ENCODE peak calls at places on chromosomes 4 and X, in eight cellular contexts. M is iPS DF 6.9, A is uterus, B is ovary, R is esophagus squamous epithelium, Y is right cardiac atrium, D is psoas muscle, L is fibroblast of lung. E is an unnamed sample.

GRCh38 chr4:55359397-55359916 is 13.4 kb downstream of the SRD5A3 start:
- DNase-seq in M (no peak), A (peak), B (no peak), R (no peak), Y (no peak), D (no peak), L (no peak), E (peak)

GRCh38 chr4:73976716-73977115 is 5.1 kb downstream of the PF4 start:
- DNase-seq in M (no peak), A (no peak), B (no peak), R (no peak), Y (no peak), D (no peak), L (peak), E (no peak)

GRCh38 chr4:54998991-54999390 is 126.4 kb downstream of the KDR start:
- DNase-seq in M (no peak), A (no peak), B (no peak), R (no peak), Y (no peak), D (no peak), L (peak), E (no peak)

GRCh38 chrX:41300758-41301437 is 33.1 kb upstream of the DDX3X start:
- DNase-seq in M (no peak), A (no peak), B (no peak), R (no peak), Y (no peak), D (no peak), L (peak), E (no peak)

GRCh38 chr4:138870739-138871633 is 144.6 kb upstream of the NOCT start:
- DNase-seq in M (peak), A (peak), B (peak), R (no peak), Y (peak), D (no peak), L (peak), E (no peak)

GRCh38 chr4:78768447-78769177 is 7.5 kb upstream of the BMP2K start:
- DNase-seq in M (no peak), A (no peak), B (no peak), R (no peak), Y (no peak), D (no peak), L (peak), E (no peak)

GRCh38 chr4:122635205-122635604 is 14.3 kb upstream of the IL21 start:
- DNase-seq in M (no peak), A (no peak), B (no peak), R (no peak), Y (no peak), D (no peak), L (no peak), E (no peak)

GRCh38 chrX:51608071-51608470 is 10.6 kb downstream of the CENPVL3 start:
- DNase-seq in M (no peak), A (no peak), B (no peak), R (no peak), Y (no peak), D (no peak), L (no peak), E (no peak)

GRCh38 chr4:168589154-168589553 is 92.3 kb downstream of the PALLD start:
- DNase-seq in M (no peak), A (no peak), B (no peak), R (no peak), Y (no peak), D (no peak), L (peak), E (no peak)

GRCh38 chrX:85326234-85327059 is 53.0 kb downstream of the POF1B start:
- DNase-seq in M (no peak), A (no peak), B (peak), R (peak), Y (peak), D (no peak), L (no peak), E (no peak)

GRCh38 chr4:14917305-14917647 is 85.0 kb upstream of the CPEB2 start:
- DNase-seq in M (no peak), A (no peak), B (no peak), R (no peak), Y (no peak), D (no peak), L (no peak), E (no peak)

GRCh38 chr4:113657834-113658233 is 103.7 kb downstream of the CAMK2D start:
- DNase-seq in M (no peak), A (no peak), B (no peak), R (no peak), Y (no peak), D (no peak), L (peak), E (no peak)

GRCh38 chr4:160353548-160353947 is 1250.7 kb downstream of the RAPGEF2 start:
- DNase-seq in M (no peak), A (no peak), B (no peak), R (no peak), Y (no peak), D (no peak), L (no peak), E (no peak)

GRCh38 chr4:112245383-112245782 is 13.8 kb downstream of the AP1AR start:
- DNase-seq in M (no peak), A (no peak), B (no peak), R (no peak), Y (no peak), D (no peak), L (peak), E (no peak)

GRCh38 chrX:135484636-135485289 is 35.7 kb upstream of the INTS6L start:
- DNase-seq in M (no peak), A (no peak), B (no peak), R (no peak), Y (no peak), D (no peak), L (peak), E (no peak)
- H3K27ac ChIP-seq in M (no peak), A (no peak), B (no peak), R (no peak), Y (no peak), D (no peak), L (no peak), E (no peak)

GRCh38 chr4:146508229-146508939 is 13.4 kb downstream of the SLC10A7 start:
- DNase-seq in M (no peak), A (no peak), B (no peak), R (no peak), Y (no peak), D (no peak), L (no peak), E (no peak)

GRCh38 chr4:146511381-146511780 is 10.4 kb downstream of the SLC10A7 start:
- DNase-seq in M (no peak), A (no peak), B (no peak), R (no peak), Y (no peak), D (no peak), L (no peak), E (no peak)

GRCh38 chr4:146514651-146515379 is 6.9 kb downstream of the SLC10A7 start:
- DNase-seq in M (no peak), A (no peak), B (no peak), R (no peak), Y (no peak), D (no peak), L (no peak), E (no peak)

GRCh38 chr4:146510942-146511341 is 10.8 kb downstream of the SLC10A7 start:
- DNase-seq in M (no peak), A (no peak), B (no peak), R (no peak), Y (no peak), D (no peak), L (no peak), E (no peak)

GRCh38 chr4:146513548-146513947 is 8.2 kb downstream of the SLC10A7 start:
- DNase-seq in M (no peak), A (no peak), B (no peak), R (no peak), Y (no peak), D (no peak), L (no peak), E (no peak)
- H3K27ac ChIP-seq in M (no peak), A (no peak), B (no peak), R (no peak), Y (no peak), D (no peak), L (no peak), E (no peak)

DNA sequence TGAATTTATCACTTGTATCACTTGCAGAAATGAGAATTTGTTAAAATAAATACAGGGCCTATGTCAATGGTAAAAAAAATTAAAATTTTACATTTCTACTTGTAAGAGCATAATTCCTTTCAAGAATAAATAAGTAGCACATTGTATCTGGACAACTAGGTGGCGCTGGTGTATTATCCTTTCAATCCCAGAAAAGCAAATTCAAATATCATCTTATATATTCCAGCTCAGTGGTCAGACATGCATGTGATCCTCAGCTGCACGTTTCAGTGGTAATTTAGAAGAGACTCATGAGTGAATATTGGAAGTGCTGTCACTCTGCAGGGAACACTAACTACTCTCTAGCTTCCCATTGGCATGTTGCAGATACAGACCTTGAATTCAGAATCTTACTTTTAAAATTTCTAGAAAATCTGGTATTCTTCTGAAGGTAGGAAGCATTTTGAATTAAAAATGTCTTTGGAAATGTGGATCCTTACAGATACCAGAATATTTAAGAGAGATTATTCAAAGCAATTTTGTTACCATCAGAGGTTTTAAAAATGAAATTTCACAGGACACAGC is 1414.7 kb upstream of the TENM3 start:
- DNase-seq in M (no peak), A (no peak), B (no peak), R (no peak), Y (no peak), D (no peak), L (peak), E (no peak)
- H3K27ac ChIP-seq in M (no peak), A (no peak), B (no peak), R (no peak), Y (no peak), D (no peak), L (no peak), E (no peak)

GRCh38 chr4:16123356-16124084 is 39.7 kb upstream of the PROM1 start:
- DNase-seq in M (no peak), A (no peak), B (no peak), R (no peak), Y (no peak), D (no peak), L (no peak), E (no peak)
- H3K27ac ChIP-seq in M (no peak), A (no peak), B (no peak), R (no peak), Y (no peak), D (no peak), L (no peak), E (no peak)

DNA sequence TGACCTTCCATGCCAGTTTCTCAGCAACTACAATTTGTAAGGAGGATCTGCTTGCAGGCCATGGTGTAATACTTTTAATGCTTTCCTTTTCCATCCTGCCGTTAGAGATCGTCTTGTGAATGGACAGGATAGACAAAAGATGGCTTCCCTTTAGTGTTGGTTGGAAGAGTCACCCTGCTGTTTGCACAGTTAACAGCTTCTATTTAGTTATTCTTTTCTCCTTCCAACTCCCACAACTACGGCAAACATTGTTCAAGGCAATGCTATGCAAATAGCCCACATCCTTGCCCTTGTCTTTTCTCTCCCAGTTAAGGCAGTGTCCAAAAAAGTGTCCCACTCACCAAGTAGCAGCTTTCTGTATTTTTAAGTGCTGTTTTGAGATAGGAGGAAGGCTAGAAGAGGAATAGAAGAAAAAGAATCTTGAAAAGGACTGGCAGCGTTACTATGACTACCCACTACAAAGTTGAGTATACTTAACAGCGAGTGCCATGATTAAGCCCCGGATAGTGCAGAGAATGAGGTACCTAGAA is 12.1 kb upstream of the RUFY3 start:
- DNase-seq in M (no peak), A (no peak), B (no peak), R (no peak), Y (no peak), D (no peak), L (no peak), E (no peak)
- H3K27ac ChIP-seq in M (no peak), A (no peak), B (no peak), R (no peak), Y (no peak), D (no peak), L (no peak), E (no peak)

GRCh38 chrX:1212532-1212931 is at the start of gene CRLF2:
- DNase-seq in M (no peak), A (no peak), B (no peak), R (no peak), Y (no peak), D (no peak), L (no peak), E (no peak)
- H3K27ac ChIP-seq in M (no peak), A (no peak), B (no peak), R (no peak), Y (no peak), D (no peak), L (no peak), E (no peak)

E was measured in thoracic aorta.